ENCODE peak calls at places on chromosome 10, in ten cellular contexts. F is AG04449, P is posterior vena cava, T is NCI-H1092, R is activated gamma-delta T cell, E is T-helper 17 cell, W is small intestine, I is HuH-7.5, A is ovary, L is GM12878. Y is an unnamed sample.

GRCh38 chr10:71838264-71839211 is 12.5 kb downstream of the PSAP start:
- DNase-seq in F (no peak), P (no peak), A (no peak), I (no peak), L (no peak), W (no peak), T (no peak), E (no peak), R (no peak), Y (no peak)

GRCh38 chr10:22631646-22632278 is 82.6 kb downstream of the PIP4K2A start:
- DNase-seq in I (no peak), W (no peak), E (no peak), R (no peak), T (no peak), A (no peak), P (no peak), F (no peak), L (no peak), Y (no peak)

GRCh38 chr10:59317066-59317465 is 45.3 kb downstream of the FAM13C start:
- DNase-seq in W (no peak), P (no peak), I (no peak), T (no peak), A (no peak), R (no peak), F (no peak), L (no peak), E (no peak), Y (no peak)

GRCh38 chr10:117762819-117763172 is 220.2 kb downstream of the EMX2 start:
- DNase-seq in T (no peak), W (no peak), R (no peak), A (no peak), L (no peak), P (no peak), F (no peak), E (no peak), I (no peak), Y (no peak)

GRCh38 chr10:29285624-29286051 is 3.2 kb upstream of the LYZL1 start:
- DNase-seq in E (no peak), I (no peak), L (peak), P (no peak), A (no peak), F (no peak), W (no peak), R (no peak), T (no peak), Y (no peak)

GRCh38 chr10:29356931-29357330 is 68.1 kb downstream of the LYZL1 start:
- DNase-seq in F (no peak), I (no peak), E (no peak), T (no peak), R (no peak), A (no peak), P (no peak), W (no peak), L (no peak), Y (no peak)

GRCh38 chr10:124482401-124482800 is 20.8 kb downstream of the LHPP start:
- DNase-seq in P (peak), R (no peak), I (no peak), L (no peak), T (no peak), F (no peak), W (no peak), E (no peak), A (no peak), Y (no peak)

GRCh38 chr10:59622320-59622901 is 87.2 kb downstream of the SLC16A9 start:
- DNase-seq in A (peak), T (peak), L (no peak), W (peak), I (no peak), E (no peak), R (no peak), P (no peak), F (no peak), Y (peak)

GRCh38 chr10:124480860-124481259 is 19.2 kb downstream of the LHPP start:
- DNase-seq in P (no peak), L (no peak), F (no peak), E (no peak), T (no peak), I (no peak), R (no peak), A (no peak), W (no peak), Y (no peak)

GRCh38 chr10:6195891-6196290 is 6.8 kb upstream of the PFKFB3 start:
- DNase-seq in F (no peak), R (no peak), W (no peak), P (no peak), L (no peak), E (no peak), I (no peak), T (no peak), A (no peak), Y (no peak)

GRCh38 chr10:124157286-124157685 is 63.9 kb upstream of the CHST15 start:
- DNase-seq in I (no peak), W (no peak), A (no peak), E (no peak), T (no peak), P (peak), F (peak), L (no peak), R (no peak), Y (no peak)

GRCh38 chr10:63481815-63482421 is 16.1 kb upstream of the JMJD1C start:
- DNase-seq in P (no peak), T (no peak), F (no peak), E (no peak), I (no peak), W (no peak), R (no peak), A (no peak), L (no peak), Y (no peak)

GRCh38 chr10:77163670-77164348 is 473.8 kb downstream of the KCNMA1 start:
- DNase-seq in R (no peak), T (no peak), E (no peak), F (peak), W (peak), L (no peak), P (peak), I (no peak), A (peak), Y (peak)

GRCh38 chr10:8981277-8981676 is 926.8 kb downstream of the GATA3 start:
- DNase-seq in I (no peak), W (no peak), P (no peak), E (no peak), A (no peak), R (no peak), F (no peak), L (no peak), T (no peak), Y (no peak)

GRCh38 chr10:77768046-77768445 is 130.4 kb upstream of the KCNMA1 start:
- DNase-seq in I (no peak), R (no peak), A (no peak), T (no peak), E (no peak), W (no peak), L (no peak), F (no peak), P (no peak), Y (no peak)

GRCh38 chr10:4984971-4985594 is 18.6 kb downstream of the AKR1C2 start:
- DNase-seq in W (no peak), E (no peak), A (no peak), I (no peak), L (no peak), P (no peak), R (no peak), F (no peak), T (no peak), Y (peak)

GRCh38 chr10:66982792-66983481 is 57.1 kb downstream of the LRRTM3 start:
- DNase-seq in P (no peak), F (no peak), W (no peak), A (no peak), I (no peak), T (no peak), E (no peak), L (no peak), R (no peak), Y (no peak)

GRCh38 chr10:69866688-69867461 is 65.2 kb downstream of the COL13A1 start:
- DNase-seq in A (peak), W (peak), E (no peak), P (no peak), T (no peak), F (no peak), I (no peak), R (no peak), L (no peak), Y (no peak)

Y was measured in AG09309.